ENCODE peak calls at places on chromosomes 4 and X, in five cellular contexts. I, K, M, E and O are unnamed samples.

GRCh38 chr4:76624271-76624681 is 189.2 kb downstream of the SHROOM3 start:
- DNase-seq in I (no peak), K (no peak), M (no peak), E (no peak), O (no peak)

GRCh38 chr4:183920512-183920911 is 15.4 kb downstream of the STOX2 start:
- DNase-seq in I (no peak), K (no peak), M (no peak), E (no peak), O (no peak)

GRCh38 chrX:23333842-23334535 is 660 bp upstream of the PTCHD1 start:
- DNase-seq in I (no peak), K (no peak), M (no peak), E (no peak), O (no peak)

GRCh38 chr4:1244081-1244977 is 4.6 kb downstream of the CTBP1 start:
- DNase-seq in I (no peak), K (peak; percentile 56), M (peak; percentile 28), E (no peak), O (peak; percentile 70)

GRCh38 chr4:151690884-151691283 is 69.9 kb downstream of the GATB start:
- DNase-seq in I (no peak), K (no peak), M (no peak), E (no peak), O (no peak)

GRCh38 chr4:153850525-153851280 is 61.8 kb upstream of the SFRP2 start:
- DNase-seq in I (no peak), K (no peak), M (no peak), E (no peak), O (no peak)

GRCh38 chrX:39729834-39730670 is 367.7 kb downstream of the BCOR start:
- DNase-seq in I (no peak), K (no peak), M (no peak), E (peak; percentile 76), O (no peak)

GRCh38 chr4:1241466-1241935 is 7.4 kb downstream of the CTBP1 start:
- DNase-seq in I (no peak), K (no peak), M (no peak), E (no peak), O (peak; percentile 42)

GRCh38 chrX:13005671-13006473 is 31.0 kb downstream of the TMSB4X start:
- DNase-seq in I (no peak), K (no peak), M (no peak), E (no peak), O (no peak)

GRCh38 chr4:119300072-119300387 is 21.9 kb downstream of the FABP2 start:
- DNase-seq in I (no peak), K (peak; percentile 43), M (no peak), E (no peak), O (peak; percentile 64)

GRCh38 chr4:24433515-24434192 is 150.7 kb downstream of the DHX15 start:
- DNase-seq in I (no peak), K (no peak), M (no peak), E (no peak), O (no peak)